ENCODE peak calls at places on chromosomes 1 and 21, in seven cellular contexts. V is endothelial cell, Z is BJ, N is progenitor cell of endocrine pancreas, Y is SK-N-SH, E is gastrocnemius medialis, M is neural progenitor cell. O is an unnamed sample.

GRCh38 chr1:192489046-192489445 is 86.5 kb upstream of the RGS1 start:
- DNase-seq in V (no peak), Z (peak), N (no peak), Y (peak), E (no peak), M (no peak), O (no peak)

GRCh38 chr1:172764378-172764777 is 105.5 kb downstream of the FASLG start:
- DNase-seq in V (no peak), Z (no peak), N (no peak), Y (no peak), E (no peak), M (no peak), O (no peak)

GRCh38 chr1:178122283-178122682 is 28.4 kb downstream of the RASAL2 start:
- DNase-seq in V (no peak), Z (no peak), N (no peak), Y (no peak), E (no peak), M (no peak), O (no peak)

GRCh38 chr1:170711682-170712081 is 47.8 kb downstream of the PRRX1 start:
- DNase-seq in V (no peak), Z (peak), N (no peak), Y (no peak), E (no peak), M (no peak), O (peak)

GRCh38 chr21:17269760-17270159 is 243.1 kb upstream of the CXADR start:
- DNase-seq in V (no peak), Z (no peak), N (no peak), Y (no peak), E (no peak), M (no peak), O (no peak)

GRCh38 chr1:89459081-89459480 is 65.5 kb upstream of the LRRC8B start:
- DNase-seq in V (no peak), Z (no peak), N (no peak), Y (no peak), E (no peak), M (no peak), O (no peak)

GRCh38 chr1:162757476-162757875 is 33.0 kb upstream of the HSD17B7 start:
- DNase-seq in V (no peak), Z (no peak), N (no peak), Y (no peak), E (no peak), M (no peak), O (no peak)

GRCh38 chr21:33561373-33561772 is 18.5 kb downstream of the SON start:
- DNase-seq in V (no peak), Z (no peak), N (no peak), Y (no peak), E (no peak), M (no peak), O (no peak)

GRCh38 chr1:44677201-44677520 is 2.6 kb downstream of the ARMH1 start:
- DNase-seq in V (no peak), Z (no peak), N (no peak), Y (peak), E (no peak), M (peak), O (no peak)

GRCh38 chr1:226908913-226909312 is 31.2 kb upstream of the COQ8A start:
- DNase-seq in V (no peak), Z (no peak), N (no peak), Y (no peak), E (no peak), M (no peak), O (no peak)

GRCh38 chr1:152034654-152035405 is 2.0 kb downstream of the S100A11 start:
- DNase-seq in V (peak), Z (no peak), N (peak), Y (peak), E (no peak), M (peak), O (no peak)

GRCh38 chr1:209187589-209187988 is 395.9 kb upstream of the CAMK1G start:
- DNase-seq in V (no peak), Z (no peak), N (no peak), Y (no peak), E (no peak), M (no peak), O (no peak)

GRCh38 chr1:203465943-203466342 is 9.7 kb upstream of the PRELP start:
- DNase-seq in V (no peak), Z (no peak), N (no peak), Y (no peak), E (peak), M (peak), O (no peak)

GRCh38 chr1:201945863-201946223 is 505 bp downstream of the LMOD1 start:
- DNase-seq in V (no peak), Z (no peak), N (no peak), Y (no peak), E (no peak), M (no peak), O (no peak)

GRCh38 chr1:201947697-201948008 is 1.3 kb upstream of the LMOD1 start:
- DNase-seq in V (no peak), Z (no peak), N (no peak), Y (no peak), E (no peak), M (no peak), O (no peak)

GRCh38 chr1:201945157-201945556 is 1.2 kb downstream of the LMOD1 start:
- DNase-seq in V (no peak), Z (no peak), N (no peak), Y (no peak), E (no peak), M (peak), O (no peak)

GRCh38 chr1:201944639-201945038 is 1.7 kb downstream of the LMOD1 start:
- DNase-seq in V (no peak), Z (no peak), N (no peak), Y (no peak), E (no peak), M (no peak), O (no peak)

DNA sequence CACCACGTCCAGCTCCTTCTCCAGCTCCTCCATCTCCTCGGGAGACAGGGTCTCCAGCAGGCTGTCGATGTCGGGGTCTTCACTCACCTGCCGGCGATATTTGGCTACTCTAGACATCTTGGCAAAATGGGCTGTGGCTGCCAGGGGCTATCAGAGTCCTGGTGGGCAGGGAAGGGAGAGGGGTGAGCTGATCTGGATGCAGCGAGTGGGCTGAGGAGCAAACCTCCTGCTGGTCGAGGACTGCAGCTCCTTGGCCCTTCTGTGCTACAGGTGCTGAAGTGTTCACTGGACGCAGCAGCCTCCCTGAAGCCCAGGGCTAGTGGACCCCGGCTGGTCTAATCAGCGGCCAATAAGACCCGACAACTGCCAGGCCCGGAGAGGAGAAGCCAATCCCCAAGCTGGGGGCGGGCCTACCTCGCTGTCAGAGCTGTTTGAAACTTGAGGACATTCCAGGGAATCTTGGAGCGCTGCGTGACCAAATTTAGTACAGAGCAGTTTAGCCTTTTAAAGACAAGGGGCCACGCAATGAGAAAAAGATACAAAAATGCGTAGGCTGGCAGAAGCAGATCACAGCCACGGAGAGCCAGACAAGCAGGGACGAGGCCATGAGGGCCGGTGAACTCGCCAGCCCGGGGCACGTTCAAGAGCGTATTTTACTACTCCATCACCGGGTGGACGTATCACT is at the start of gene LMOD1:
- DNase-seq in V (peak), Z (peak), N (peak), Y (peak), E (peak), M (peak), O (peak)
- TF ChIP-seq CTCF in V (no peak), Z (peak), N (no peak), Y (no peak), E (no peak), M (no peak), O (no peak)

GRCh38 chr1:181486098-181486420 is 2.7 kb downstream of the CACNA1E start:
- DNase-seq in V (no peak), Z (no peak), N (no peak), Y (no peak), E (peak), M (no peak), O (no peak)
- TF ChIP-seq CTCF in V (no peak), Z (no peak), N (peak), Y (no peak), E (no peak), M (peak), O (no peak)

DNA sequence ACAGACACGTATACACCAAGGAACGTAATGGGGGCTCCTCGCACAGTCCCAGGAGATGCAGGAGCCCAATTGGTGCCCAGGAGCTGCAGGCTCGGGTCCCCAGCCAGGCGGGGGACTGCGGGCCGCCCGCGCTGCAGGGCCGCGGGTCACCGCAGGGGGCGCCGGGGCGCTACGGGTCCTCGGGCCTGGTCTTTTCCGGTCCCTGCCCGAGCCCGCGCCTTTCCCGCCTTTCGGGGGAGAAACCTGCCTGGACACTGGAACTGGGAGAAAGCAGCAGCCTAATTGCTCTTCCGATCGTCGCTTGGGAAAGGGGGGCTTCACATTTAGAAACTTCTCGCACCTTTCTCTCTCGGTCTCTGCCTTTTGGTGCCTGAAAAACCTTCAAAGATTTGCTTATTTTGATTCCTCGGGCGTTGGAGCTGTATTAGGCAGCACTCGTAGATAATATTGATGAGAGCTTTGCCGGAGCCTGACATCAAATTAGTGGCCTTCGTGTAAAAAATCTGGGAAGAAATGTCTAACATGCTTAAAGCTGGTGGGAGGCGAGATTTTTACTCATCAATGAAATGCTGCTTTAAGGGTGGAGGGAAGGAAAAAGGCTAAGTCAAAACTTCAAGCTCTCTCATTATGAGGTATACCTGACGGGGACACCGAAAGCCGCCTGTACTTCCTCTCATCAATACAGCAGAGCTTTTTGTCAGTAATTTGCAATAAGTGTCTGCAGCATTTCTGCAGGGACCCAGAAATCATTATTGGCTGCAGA is 12.6 kb upstream of the BARHL2 start:
- DNase-seq in V (peak), Z (no peak), N (no peak), Y (peak), E (no peak), M (peak), O (no peak)
- TF ChIP-seq CTCF in V (peak), Z (no peak), N (peak), Y (peak), E (no peak), M (peak), O (peak)

DNA sequence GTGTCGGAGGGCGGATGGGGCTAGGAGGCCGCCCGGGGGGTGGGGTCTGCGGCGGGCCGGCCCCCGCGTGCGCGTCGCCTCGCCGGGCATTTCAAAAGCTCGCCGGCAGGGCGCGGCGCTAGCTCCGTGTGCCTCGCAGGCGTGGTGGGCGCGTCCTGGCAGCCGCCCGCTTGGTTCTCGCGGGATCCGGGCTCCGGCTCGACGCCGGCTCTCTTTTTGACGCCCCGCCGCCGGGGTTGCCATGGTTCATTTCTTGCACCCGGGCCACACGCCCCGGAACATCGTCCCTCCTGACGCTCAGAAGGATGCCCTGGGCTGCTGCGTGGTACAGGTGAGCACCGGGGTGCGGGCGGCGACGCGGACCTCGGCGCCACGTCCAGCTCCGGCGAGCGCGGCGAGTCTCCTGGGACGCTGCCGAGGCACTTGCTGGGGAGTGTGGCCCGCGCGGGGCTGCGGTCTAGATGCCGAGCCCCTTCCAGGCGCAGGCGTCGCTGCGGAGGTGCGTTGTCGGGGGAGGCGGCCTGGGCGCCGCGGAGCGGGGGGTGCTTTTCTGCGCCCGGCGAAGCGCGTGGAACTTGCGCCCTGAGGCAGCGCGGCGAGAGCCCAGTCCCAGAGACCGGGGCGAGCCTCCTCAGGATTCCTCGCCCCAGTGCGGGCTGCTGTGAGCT is at the start of gene ZYG11A:
- DNase-seq in V (peak), Z (peak), N (peak), Y (peak), E (no peak), M (peak), O (no peak)
- TF ChIP-seq CTCF in V (peak), Z (peak), N (peak), Y (no peak), E (no peak), M (peak), O (peak)

GRCh38 chr1:210237981-210238380 is 5.4 kb downstream of the SERTAD4 start:
- DNase-seq in V (no peak), Z (no peak), N (no peak), Y (no peak), E (no peak), M (no peak), O (no peak)

GRCh38 chr1:210241121-210241520 is 8.5 kb downstream of the SERTAD4 start:
- DNase-seq in V (no peak), Z (no peak), N (no peak), Y (no peak), E (no peak), M (no peak), O (no peak)

GRCh38 chr1:210236840-210237409 is 4.3 kb downstream of the SERTAD4 start:
- DNase-seq in V (no peak), Z (no peak), N (no peak), Y (no peak), E (peak), M (peak), O (no peak)

GRCh38 chr1:210237514-210237913 is 4.9 kb downstream of the SERTAD4 start:
- DNase-seq in V (no peak), Z (no peak), N (no peak), Y (no peak), E (no peak), M (no peak), O (no peak)

GRCh38 chr1:210239295-210240155 is 6.9 kb downstream of the SERTAD4 start:
- DNase-seq in V (peak), Z (peak), N (no peak), Y (peak), E (no peak), M (peak), O (peak)
- TF ChIP-seq CTCF in V (peak), Z (peak), N (peak), Y (peak), E (peak), M (peak), O (peak)

GRCh38 chr1:35571263-35571662 is 1.9 kb upstream of the TFAP2E start:
- DNase-seq in V (no peak), Z (no peak), N (no peak), Y (peak), E (no peak), M (no peak), O (no peak)

GRCh38 chr1:35572296-35572695 is 818 bp upstream of the TFAP2E start:
- DNase-seq in V (no peak), Z (no peak), N (no peak), Y (no peak), E (no peak), M (no peak), O (no peak)

GRCh38 chr1:35573776-35574654 is 901 bp downstream of the TFAP2E start:
- DNase-seq in V (peak), Z (no peak), N (no peak), Y (no peak), E (peak), M (peak), O (no peak)

GRCh38 chr1:35574655-35575400 is 1.7 kb downstream of the TFAP2E start:
- DNase-seq in V (no peak), Z (no peak), N (no peak), Y (peak), E (peak), M (no peak), O (no peak)

GRCh38 chr1:35573198-35573775 is at the start of gene TFAP2E:
- DNase-seq in V (peak), Z (no peak), N (no peak), Y (peak), E (peak), M (peak), O (no peak)
- TF ChIP-seq CTCF in V (no peak), Z (no peak), N (no peak), Y (no peak), E (no peak), M (no peak), O (no peak)

DNA sequence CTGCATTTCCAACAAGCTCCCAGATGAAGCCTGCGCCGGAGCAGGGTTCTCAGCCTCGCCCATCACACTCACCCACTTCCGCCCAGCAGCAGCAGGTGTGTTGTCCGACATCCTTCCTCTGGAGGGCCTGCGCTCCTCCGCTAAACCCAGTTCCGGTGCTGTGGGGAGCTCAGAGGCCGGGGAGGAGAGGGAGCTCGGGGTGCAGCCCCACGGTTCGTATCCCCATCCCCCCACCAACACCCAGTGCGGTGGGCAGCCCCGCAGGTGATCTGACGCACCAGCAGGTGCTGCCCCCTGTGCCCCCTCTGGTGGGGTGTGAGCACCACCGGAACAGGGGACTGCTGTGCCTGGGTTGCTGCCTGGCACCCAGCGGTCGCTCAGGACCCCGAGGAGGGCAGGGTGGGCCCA is 3.4 kb upstream of the PEX10 start:
- DNase-seq in V (no peak), Z (no peak), N (no peak), Y (no peak), E (no peak), M (no peak), O (no peak)
- TF ChIP-seq CTCF in V (no peak), Z (no peak), N (no peak), Y (no peak), E (no peak), M (no peak), O (no peak)

GRCh38 chr1:3518256-3518655 is 63.8 kb downstream of the ARHGEF16 start:
- DNase-seq in V (no peak), Z (no peak), N (no peak), Y (no peak), E (no peak), M (no peak), O (no peak)
- TF ChIP-seq CTCF in V (peak), Z (peak), N (peak), Y (peak), E (no peak), M (peak), O (peak)

O was measured in AG04449.